ENCODE peak calls at places on chromosomes 12 and 14, in ten cellular contexts. Z is K562, X is IMR-90, W is heart left ventricle, Q is A549, Y is GM12878, F is uterus, N is esophagus squamous epithelium, C is testis, H is NB4. S is an unnamed sample.

GRCh38 chr12:47900480-47901129 is 4.2 kb downstream of the VDR start:
- DNase-seq in Z (no peak), X (no peak), W (no peak), Q (no peak), Y (no peak), F (no peak), N (no peak), C (no peak), H (peak), S (no peak)

GRCh38 chr14:92294506-92294905 is 28.5 kb upstream of the SLC24A4 start:
- DNase-seq in Z (peak), X (no peak), W (no peak), Q (no peak), Y (no peak), F (no peak), N (no peak), C (peak), H (no peak), S (no peak)

GRCh38 chr12:38921025-38921677 is 15.8 kb upstream of the CPNE8 start:
- DNase-seq in Z (peak), X (no peak), W (peak), Q (peak), Y (no peak), F (no peak), N (no peak), C (peak), H (peak), S (peak)

GRCh38 chr12:81726634-81727033 is 32.5 kb downstream of the PPFIA2 start:
- DNase-seq in Z (no peak), X (no peak), W (no peak), Q (no peak), Y (no peak), F (no peak), N (no peak), C (no peak), H (no peak), S (no peak)

GRCh38 chr12:105369014-105369413 is 38.5 kb downstream of the C12orf75 start:
- DNase-seq in Z (no peak), X (peak), W (no peak), Q (no peak), Y (no peak), F (no peak), N (no peak), C (no peak), H (peak), S (no peak)

GRCh38 chr12:32490801-32491200 is 91.4 kb downstream of the FGD4 start:
- DNase-seq in Z (no peak), X (no peak), W (no peak), Q (no peak), Y (no peak), F (no peak), N (no peak), C (no peak), H (no peak), S (peak)

GRCh38 chr12:39103552-39104165 is 198.3 kb upstream of the CPNE8 start:
- DNase-seq in Z (peak), X (no peak), W (no peak), Q (peak), Y (peak), F (no peak), N (no peak), C (peak), H (peak), S (peak)

GRCh38 chr12:47813491-47814196 is 6.1 kb downstream of the HDAC7 start:
- DNase-seq in Z (peak), X (no peak), W (no peak), Q (peak), Y (no peak), F (no peak), N (no peak), C (no peak), H (peak), S (peak)

GRCh38 chr12:128929046-128929445 is 75.8 kb downstream of the GLT1D1 start:
- DNase-seq in Z (no peak), X (no peak), W (no peak), Q (no peak), Y (no peak), F (no peak), N (no peak), C (no peak), H (no peak), S (no peak)

GRCh38 chr12:91222746-91223145 is 40.1 kb upstream of the DCN start:
- DNase-seq in Z (no peak), X (peak), W (no peak), Q (no peak), Y (no peak), F (no peak), N (no peak), C (no peak), H (no peak), S (peak)

GRCh38 chr14:72434856-72435255 is 459.0 kb downstream of the DPF3 start:
- DNase-seq in Z (no peak), X (no peak), W (no peak), Q (no peak), Y (no peak), F (no peak), N (no peak), C (no peak), H (no peak), S (no peak)

GRCh38 chr12:48977290-48978281 is 536 bp upstream of the WNT1 start:
- DNase-seq in Z (peak), X (peak), W (peak), Q (peak), Y (no peak), F (no peak), N (no peak), C (peak), H (peak), S (no peak)

GRCh38 chr14:58752782-58753181 is 115.0 kb downstream of the DACT1 start:
- DNase-seq in Z (no peak), X (no peak), W (peak), Q (peak), Y (no peak), F (peak), N (no peak), C (peak), H (peak), S (peak)

GRCh38 chr14:44700184-44700583 is 193.1 kb upstream of the FSCB start:
- DNase-seq in Z (no peak), X (peak), W (no peak), Q (no peak), Y (no peak), F (no peak), N (no peak), C (no peak), H (no peak), S (no peak)

GRCh38 chr14:22802860-22803562 is 12.2 kb downstream of the SLC7A7 start:
- DNase-seq in Z (no peak), X (peak), W (no peak), Q (no peak), Y (no peak), F (no peak), N (no peak), C (no peak), H (no peak), S (no peak)

GRCh38 chr14:33584698-33585097 is 366.2 kb downstream of the EGLN3 start:
- DNase-seq in Z (no peak), X (no peak), W (no peak), Q (no peak), Y (no peak), F (no peak), N (no peak), C (no peak), H (no peak), S (no peak)

GRCh38 chr12:45279916-45280547 is 64.1 kb downstream of the ANO6 start:
- DNase-seq in Z (peak), X (no peak), W (no peak), Q (no peak), Y (no peak), F (no peak), N (no peak), C (no peak), H (no peak), S (no peak)

GRCh38 chr12:57340104-57340503 is 89.1 kb upstream of the STAC3 start:
- DNase-seq in Z (peak), X (peak), W (peak), Q (peak), Y (no peak), F (peak), N (no peak), C (peak), H (peak), S (peak)

GRCh38 chr12:68237523-68238070 is 12.0 kb upstream of the IL26 start:
- DNase-seq in Z (no peak), X (peak), W (no peak), Q (no peak), Y (no peak), F (no peak), N (no peak), C (no peak), H (no peak), S (no peak)

GRCh38 chr12:128801879-128802391 is 21.8 kb downstream of the SLC15A4 start:
- DNase-seq in Z (no peak), X (peak), W (no peak), Q (no peak), Y (no peak), F (no peak), N (no peak), C (no peak), H (no peak), S (peak)

GRCh38 chr14:49633650-49634546 is 1.1 kb downstream of the DNAAF2 start:
- DNase-seq in Z (peak), X (peak), W (peak), Q (peak), Y (peak), F (peak), N (peak), C (peak), H (peak), S (peak)
- TF ChIP-seq POLR2A in Z (peak), X (peak), W (peak), Q (peak), Y (peak), F (peak), N (no peak), C (no peak), H (peak), S (peak)

GRCh38 chr14:104226421-104227385 is 88.3 kb downstream of the KIF26A start:
- DNase-seq in Z (no peak), X (no peak), W (no peak), Q (no peak), Y (no peak), F (no peak), N (no peak), C (no peak), H (peak), S (no peak)
- TF ChIP-seq CTCF in Z (no peak), X (no peak), W (no peak), Q (no peak), Y (no peak), F (no peak), N (no peak), C (no peak), H (no peak), S (no peak)

GRCh38 chr14:104865631-104866441 is 768 bp downstream of the CEP170B start:
- DNase-seq in Z (peak), X (peak), W (peak), Q (peak), Y (no peak), F (peak), N (no peak), C (peak), H (peak), S (peak)

GRCh38 chr14:104863923-104864266 is 1.2 kb upstream of the CEP170B start:
- DNase-seq in Z (no peak), X (no peak), W (no peak), Q (no peak), Y (no peak), F (no peak), N (no peak), C (no peak), H (no peak), S (no peak)

GRCh38 chr14:104866451-104867370 is 1.6 kb downstream of the CEP170B start:
- DNase-seq in Z (no peak), X (no peak), W (peak), Q (no peak), Y (no peak), F (no peak), N (no peak), C (no peak), H (no peak), S (no peak)

GRCh38 chr14:104864267-104865068 is 600 bp upstream of the CEP170B start:
- DNase-seq in Z (no peak), X (no peak), W (peak), Q (peak), Y (no peak), F (peak), N (no peak), C (no peak), H (peak), S (no peak)

GRCh38 chr14:104865069-104865630 is at the start of gene CEP170B:
- DNase-seq in Z (peak), X (peak), W (peak), Q (peak), Y (no peak), F (no peak), N (no peak), C (peak), H (peak), S (peak)
- TF ChIP-seq POLR2A in Z (no peak), X (peak), W (no peak), Q (peak), Y (no peak), F (no peak), N (no peak), C (no peak), H (no peak), S (no peak)

GRCh38 chr12:29611906-29612305 is 114.4 kb upstream of the OVCH1 start:
- DNase-seq in Z (no peak), X (peak), W (no peak), Q (no peak), Y (no peak), F (no peak), N (no peak), C (no peak), H (no peak), S (no peak)
- TF ChIP-seq CTCF in Z (no peak), X (no peak), W (no peak), Q (no peak), Y (no peak), F (no peak), N (no peak), C (no peak), H (no peak), S (no peak)

GRCh38 chr14:105299654-105300541 is 903 bp downstream of the BRF1 start:
- DNase-seq in Z (no peak), X (no peak), W (peak), Q (no peak), Y (no peak), F (peak), N (no peak), C (peak), H (peak), S (peak)

GRCh38 chr14:105300542-105301102 is at the start of gene BRF1:
- DNase-seq in Z (peak), X (peak), W (peak), Q (peak), Y (no peak), F (peak), N (peak), C (peak), H (peak), S (peak)

GRCh38 chr14:105304565-105304964 is 3.8 kb upstream of the BRF1 start:
- DNase-seq in Z (no peak), X (no peak), W (no peak), Q (no peak), Y (no peak), F (no peak), N (no peak), C (no peak), H (no peak), S (no peak)

GRCh38 chr14:105303949-105304348 is 3.1 kb upstream of the BRF1 start:
- DNase-seq in Z (peak), X (no peak), W (no peak), Q (no peak), Y (no peak), F (no peak), N (no peak), C (no peak), H (no peak), S (no peak)

GRCh38 chr14:105301103-105301914 is 508 bp upstream of the BRF1 start:
- DNase-seq in Z (peak), X (peak), W (peak), Q (peak), Y (peak), F (peak), N (peak), C (peak), H (peak), S (peak)
- TF ChIP-seq POLR2A in Z (peak), X (peak), W (peak), Q (no peak), Y (peak), F (peak), N (no peak), C (no peak), H (peak), S (peak)

GRCh38 chr14:65501328-65501727 is 88.8 kb downstream of the FUT8 start:
- DNase-seq in Z (no peak), X (no peak), W (no peak), Q (no peak), Y (peak), F (no peak), N (no peak), C (no peak), H (no peak), S (no peak)
- TF ChIP-seq CTCF in Z (no peak), X (no peak), W (no peak), Q (no peak), Y (peak), F (no peak), N (no peak), C (no peak), H (no peak), S (no peak)

GRCh38 chr14:68495638-68496114 is 297.2 kb downstream of the ZFP36L1 start:
- DNase-seq in Z (no peak), X (no peak), W (no peak), Q (no peak), Y (peak), F (no peak), N (no peak), C (no peak), H (no peak), S (no peak)
- TF ChIP-seq POLR2A in Z (no peak), X (no peak), W (no peak), Q (no peak), Y (no peak), F (no peak), N (no peak), C (no peak), H (no peak), S (no peak)

GRCh38 chr12:94426049-94426448 is 33.6 kb downstream of the CEP83 start:
- DNase-seq in Z (no peak), X (no peak), W (no peak), Q (no peak), Y (no peak), F (no peak), N (no peak), C (no peak), H (no peak), S (no peak)

GRCh38 chr12:94427520-94428381 is 31.9 kb downstream of the CEP83 start:
- DNase-seq in Z (no peak), X (peak), W (peak), Q (no peak), Y (peak), F (peak), N (no peak), C (peak), H (no peak), S (peak)

GRCh38 chr12:94429191-94429590 is 30.5 kb downstream of the CEP83 start:
- DNase-seq in Z (no peak), X (no peak), W (no peak), Q (no peak), Y (no peak), F (no peak), N (no peak), C (no peak), H (no peak), S (no peak)

GRCh38 chr12:94430304-94430703 is 29.4 kb downstream of the CEP83 start:
- DNase-seq in Z (no peak), X (no peak), W (no peak), Q (no peak), Y (no peak), F (no peak), N (no peak), C (no peak), H (no peak), S (no peak)

GRCh38 chr12:94429633-94430032 is 30.0 kb downstream of the CEP83 start:
- DNase-seq in Z (no peak), X (no peak), W (no peak), Q (no peak), Y (no peak), F (no peak), N (no peak), C (no peak), H (no peak), S (no peak)
- TF ChIP-seq CTCF in Z (no peak), X (no peak), W (no peak), Q (no peak), Y (no peak), F (no peak), N (no peak), C (no peak), H (no peak), S (no peak)